ENCODE peak calls at places on chromosomes 11 and 22, in nine cellular contexts. B is foreskin fibroblast; X is esophagus squamous epithelium; L is fibroblast of lung; G is fibroblast of pulmonary artery; S is ascending aorta; Y is mucosa of descending colon; M is kidney; W is CD8-positive, alpha-beta T cell. V is an unnamed sample.

GRCh38 chr11:128896356-128896755 is 5.2 kb downstream of the KCNJ5 start:
- DNase-seq in W (no peak), G (no peak), L (no peak), Y (no peak), X (no peak), M (no peak), B (no peak), S (no peak), V (no peak)

GRCh38 chr11:73384871-73385692 is 8.9 kb downstream of the RELT start:
- DNase-seq in G (no peak), Y (peak; percentile 85), S (no peak), X (peak; percentile 37), W (no peak), M (peak; percentile 81), B (no peak), L (no peak), V (no peak)

GRCh38 chr11:33819278-33819677 is 45.0 kb upstream of the FBXO3 start:
- DNase-seq in L (no peak), B (no peak), S (no peak), G (no peak), Y (no peak), W (no peak), M (no peak), X (no peak), V (no peak)

GRCh38 chr11:117201516-117201866 is 2.3 kb downstream of the TAGLN start:
- DNase-seq in S (no peak), M (no peak), W (no peak), B (no peak), G (peak; percentile 14), L (no peak), X (no peak), Y (peak; percentile 46), V (no peak)

GRCh38 chr22:29454186-29454745 is 15.9 kb downstream of the RFPL1 start:
- DNase-seq in Y (no peak), G (no peak), W (no peak), M (no peak), L (peak; percentile 15), B (no peak), S (no peak), X (no peak), V (no peak)

GRCh38 chr11:27237641-27238040 is 125.4 kb downstream of the CCDC34 start:
- DNase-seq in W (no peak), X (no peak), G (no peak), M (no peak), B (no peak), S (no peak), Y (no peak), L (no peak), V (no peak)

GRCh38 chr11:74820763-74821162 is 72.1 kb downstream of the RNF169 start:
- DNase-seq in X (no peak), L (peak; percentile 96), G (peak; percentile 96), W (no peak), M (no peak), B (peak; percentile 82), S (no peak), Y (no peak), V (no peak)

GRCh38 chr22:21876486-21877176 is 9.2 kb upstream of the MAPK1 start:
- DNase-seq in W (no peak), G (peak; percentile 75), L (peak; percentile 44), M (no peak), Y (no peak), B (peak; percentile 46), X (no peak), S (no peak), V (no peak)

GRCh38 chr11:61610905-61611304 is 30.0 kb upstream of the SYT7 start:
- DNase-seq in Y (no peak), L (no peak), S (no peak), M (no peak), B (no peak), W (no peak), X (no peak), G (no peak), V (no peak)

GRCh38 chr11:9941991-9942390 is 278.1 kb downstream of the SWAP70 start:
- DNase-seq in Y (no peak), L (no peak), S (no peak), M (no peak), X (no peak), G (no peak), W (no peak), B (no peak), V (no peak)

GRCh38 chr22:48678171-48679135 is 1149.2 kb downstream of the BRD1 start:
- DNase-seq in B (no peak), M (peak; percentile 47), G (no peak), W (no peak), Y (no peak), L (no peak), X (no peak), S (no peak), V (no peak)

GRCh38 chr11:15824060-15824459 is 532.3 kb downstream of the SOX6 start:
- DNase-seq in M (no peak), Y (no peak), S (no peak), X (no peak), W (no peak), L (peak; percentile 75), B (no peak), G (no peak), V (no peak)

GRCh38 chr11:8732276-8732675 is 49.7 kb downstream of the RPL27A start:
- DNase-seq in M (no peak), B (no peak), L (no peak), Y (no peak), X (no peak), W (no peak), S (no peak), G (no peak), V (no peak)

GRCh38 chr11:61555051-61555969 is 25.6 kb downstream of the SYT7 start:
- DNase-seq in L (no peak), Y (no peak), B (no peak), M (no peak), S (no peak), W (no peak), G (no peak), X (no peak), V (no peak)

GRCh38 chr11:2802389-2803185 is 83.0 kb downstream of the CDKN1C start:
- DNase-seq in X (no peak), B (no peak), W (no peak), G (no peak), Y (peak; percentile 35), M (peak; percentile 61), S (peak; percentile 4), L (no peak), V (no peak)

GRCh38 chr11:43923327-43924111 is 18.9 kb upstream of the C11orf96 start:
- DNase-seq in G (peak; percentile 79), W (no peak), X (no peak), B (peak; percentile 73), Y (no peak), M (peak; percentile 78), L (peak; percentile 68), S (no peak), V (no peak)

GRCh38 chr22:45164217-45165123 is 745 bp downstream of the NUP50 start:
- DNase-seq in G (peak; percentile 18), W (peak; percentile 51), M (peak; percentile 87), X (no peak), S (no peak), Y (peak; percentile 71), B (no peak), L (peak; percentile 33), V (peak; percentile 26)

GRCh38 chr22:45677060-45677459 is 5.4 kb downstream of the ATXN10 start:
- DNase-seq in B (no peak), W (no peak), L (no peak), Y (no peak), M (no peak), S (no peak), X (no peak), G (no peak), V (no peak)

GRCh38 chr11:66267379-66268209 is 845 bp upstream of the RAB1B start:
- DNase-seq in B (peak; percentile 87), G (peak; percentile 88), S (peak; percentile 57), X (peak; percentile 48), M (peak; percentile 98), Y (peak; percentile 94), L (peak; percentile 83), W (peak; percentile 85), V (peak; percentile 63)

GRCh38 chr11:36948445-36949171 is 350.6 kb upstream of the RAG2 start:
- DNase-seq in B (no peak), L (no peak), M (no peak), X (no peak), W (no peak), Y (no peak), S (no peak), G (no peak), V (no peak)

GRCh38 chr11:36945384-36945783 is 347.3 kb upstream of the RAG2 start:
- DNase-seq in W (no peak), B (no peak), Y (no peak), M (no peak), L (no peak), X (no peak), G (peak; percentile 17), S (no peak), V (no peak)
- TF ChIP-seq CTCF in W (no peak), B (peak; percentile 33), Y (no peak), M (no peak), L (no peak), X (no peak), G (peak; percentile 50), S (no peak), V (peak; percentile 20)

GRCh38 chr11:46322759-46323158 is 24.5 kb upstream of the DGKZ start:
- DNase-seq in Y (no peak), S (no peak), X (no peak), G (peak; percentile 35), L (no peak), M (no peak), W (no peak), B (no peak), V (no peak)
- TF ChIP-seq CTCF in Y (no peak), S (no peak), X (no peak), G (peak; percentile 46), L (peak; percentile 38), M (no peak), W (no peak), B (peak; percentile 55), V (no peak)

DNA sequence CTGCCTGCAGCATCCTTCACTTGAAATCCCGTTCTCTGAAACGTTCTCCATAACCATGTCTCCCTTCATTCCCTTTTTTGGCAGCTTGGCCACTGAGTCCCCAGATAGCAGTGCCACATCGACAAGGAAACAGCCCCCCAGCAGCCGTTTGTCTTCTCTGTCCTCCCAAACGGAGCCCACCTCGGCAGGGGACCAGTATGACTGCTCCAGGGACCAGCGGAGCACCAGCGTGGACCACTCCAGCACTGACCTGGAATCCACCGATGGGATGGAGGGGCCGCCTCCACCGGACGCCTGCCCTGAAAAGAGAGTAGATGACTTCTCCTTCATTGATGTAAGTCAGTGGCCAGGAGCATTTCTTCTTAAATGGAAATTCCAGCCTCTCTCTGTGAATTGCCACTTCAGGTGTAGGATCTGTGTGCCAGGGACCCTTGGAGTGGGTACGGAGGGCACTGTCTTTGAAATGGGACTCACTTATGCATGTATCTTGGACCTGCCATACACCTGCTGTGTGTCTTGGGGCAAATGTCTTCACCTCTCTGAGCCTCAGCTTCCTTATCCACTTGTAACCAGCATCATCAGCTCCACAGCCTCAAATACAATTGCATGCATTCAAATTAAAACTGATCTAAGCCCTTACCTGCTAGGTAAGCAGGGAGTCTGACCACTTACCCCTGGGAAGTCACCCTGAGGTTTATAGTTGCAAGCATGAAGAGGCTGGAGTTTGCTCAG is 25.3 kb upstream of the CRYBB3 start:
- DNase-seq in M (no peak), S (no peak), L (no peak), G (no peak), Y (no peak), B (no peak), W (no peak), X (no peak), V (no peak)
- TF ChIP-seq CTCF in M (no peak), S (no peak), L (no peak), G (no peak), Y (no peak), B (no peak), W (no peak), X (no peak), V (no peak)

GRCh38 chr11:67648140-67648795 is 2.3 kb downstream of the ACY3 start:
- DNase-seq in S (no peak), L (no peak), W (peak; percentile 59), B (no peak), M (no peak), X (no peak), Y (peak; percentile 70), G (no peak), V (no peak)
- TF ChIP-seq CTCF in S (no peak), L (no peak), W (peak; percentile 37), B (no peak), M (peak; percentile 26), X (peak; percentile 32), Y (no peak), G (no peak), V (no peak)